ENCODE peak calls at places on chromosome 3, in nine cellular contexts. One of them, this sample, is unnamed.

GRCh38 chr3:27719306-27720003 is 2.7 kb downstream of the EOMES start:
- DNase-seq in spleen: no peak
- DNase-seq in IMR-90: no peak
- DNase-seq in body of pancreas: no peak
- DNase-seq in breast epithelium: no peak
- DNase-seq in A549: no peak
- DNase-seq in transverse colon: no peak
- DNase-seq in adrenal gland: no peak
- DNase-seq in uterus: no peak
- DNase-seq in this sample: no peak

GRCh38 chr3:195522254-195523023 is 20.7 kb downstream of the PPP1R2 start:
- DNase-seq in spleen: no peak
- DNase-seq in IMR-90: peak; percentile 35
- DNase-seq in body of pancreas: no peak
- DNase-seq in breast epithelium: no peak
- DNase-seq in A549: peak; percentile 13
- DNase-seq in transverse colon: no peak
- DNase-seq in adrenal gland: no peak
- DNase-seq in uterus: no peak
- DNase-seq in this sample: no peak

GRCh38 chr3:81871358-81872152 is 110.1 kb upstream of the GBE1 start:
- DNase-seq in spleen: no peak
- DNase-seq in IMR-90: no peak
- DNase-seq in body of pancreas: no peak
- DNase-seq in breast epithelium: no peak
- DNase-seq in A549: no peak
- DNase-seq in transverse colon: no peak
- DNase-seq in adrenal gland: no peak
- DNase-seq in uterus: no peak
- DNase-seq in this sample: no peak

GRCh38 chr3:63753567-63753966 is 65.5 kb upstream of the C3orf49 start:
- DNase-seq in spleen: no peak
- DNase-seq in IMR-90: peak; percentile 31
- DNase-seq in body of pancreas: no peak
- DNase-seq in breast epithelium: no peak
- DNase-seq in A549: no peak
- DNase-seq in transverse colon: no peak
- DNase-seq in adrenal gland: no peak
- DNase-seq in uterus: no peak
- DNase-seq in this sample: no peak

GRCh38 chr3:188978772-188979171 is 193.0 kb upstream of the TPRG1 start:
- DNase-seq in spleen: no peak
- DNase-seq in IMR-90: peak; percentile 78
- DNase-seq in body of pancreas: peak; percentile 20
- DNase-seq in breast epithelium: no peak
- DNase-seq in A549: peak; percentile 51
- DNase-seq in transverse colon: no peak
- DNase-seq in adrenal gland: no peak
- DNase-seq in uterus: peak; percentile 70
- DNase-seq in this sample: no peak

GRCh38 chr3:52249683-52250082 is 4.1 kb downstream of the PPM1M start:
- DNase-seq in spleen: peak; percentile 57
- DNase-seq in IMR-90: no peak
- DNase-seq in body of pancreas: no peak
- DNase-seq in breast epithelium: no peak
- DNase-seq in A549: no peak
- DNase-seq in transverse colon: no peak
- DNase-seq in adrenal gland: peak; percentile 52
- DNase-seq in uterus: no peak
- DNase-seq in this sample: no peak

GRCh38 chr3:68162644-68163043 is 508.2 kb upstream of the SUCLG2 start:
- DNase-seq in spleen: no peak
- DNase-seq in IMR-90: no peak
- DNase-seq in body of pancreas: no peak
- DNase-seq in breast epithelium: no peak
- DNase-seq in A549: no peak
- DNase-seq in transverse colon: no peak
- DNase-seq in adrenal gland: no peak
- DNase-seq in uterus: no peak
- DNase-seq in this sample: no peak

GRCh38 chr3:120816728-120817127 is 74.2 kb downstream of the GTF2E1 start:
- DNase-seq in spleen: no peak
- DNase-seq in IMR-90: no peak
- DNase-seq in body of pancreas: peak; percentile 37
- DNase-seq in breast epithelium: no peak
- DNase-seq in A549: no peak
- DNase-seq in transverse colon: no peak
- DNase-seq in adrenal gland: peak; percentile 53
- DNase-seq in uterus: no peak
- DNase-seq in this sample: no peak

GRCh38 chr3:139129892-139130291 is 85.2 kb upstream of the PRR23C start:
- DNase-seq in spleen: no peak
- DNase-seq in IMR-90: no peak
- DNase-seq in body of pancreas: no peak
- DNase-seq in breast epithelium: no peak
- DNase-seq in A549: no peak
- DNase-seq in transverse colon: no peak
- DNase-seq in adrenal gland: no peak
- DNase-seq in uterus: no peak
- DNase-seq in this sample: no peak

GRCh38 chr3:74832925-74833324 is 218.5 kb upstream of the CNTN3 start:
- DNase-seq in spleen: no peak
- DNase-seq in IMR-90: no peak
- DNase-seq in body of pancreas: no peak
- DNase-seq in breast epithelium: no peak
- DNase-seq in A549: no peak
- DNase-seq in transverse colon: no peak
- DNase-seq in adrenal gland: no peak
- DNase-seq in uterus: no peak
- DNase-seq in this sample: no peak

GRCh38 chr3:186849392-186849975 is 7.0 kb downstream of the ADIPOQ start:
- DNase-seq in spleen: no peak
- DNase-seq in IMR-90: peak; percentile 38
- DNase-seq in body of pancreas: no peak
- DNase-seq in breast epithelium: no peak
- DNase-seq in A549: peak; percentile 42
- DNase-seq in transverse colon: no peak
- DNase-seq in adrenal gland: no peak
- DNase-seq in uterus: no peak
- DNase-seq in this sample: no peak

GRCh38 chr3:171950373-171950772 is 89.0 kb upstream of the FNDC3B start:
- DNase-seq in spleen: no peak
- DNase-seq in IMR-90: peak; percentile 56
- DNase-seq in body of pancreas: no peak
- DNase-seq in breast epithelium: no peak
- DNase-seq in A549: no peak
- DNase-seq in transverse colon: no peak
- DNase-seq in adrenal gland: no peak
- DNase-seq in uterus: no peak
- DNase-seq in this sample: no peak

GRCh38 chr3:168671091-168671490 is 575.4 kb upstream of the GOLIM4 start:
- DNase-seq in spleen: no peak
- DNase-seq in IMR-90: no peak
- DNase-seq in body of pancreas: no peak
- DNase-seq in breast epithelium: no peak
- DNase-seq in A549: no peak
- DNase-seq in transverse colon: peak; percentile 51
- DNase-seq in adrenal gland: no peak
- DNase-seq in uterus: no peak
- DNase-seq in this sample: no peak

GRCh38 chr3:128424508-128425069 is 42.1 kb downstream of the DNAJB8 start:
- DNase-seq in spleen: no peak
- DNase-seq in IMR-90: peak; percentile 54
- DNase-seq in body of pancreas: no peak
- DNase-seq in breast epithelium: no peak
- DNase-seq in A549: peak; percentile 40
- DNase-seq in transverse colon: no peak
- DNase-seq in adrenal gland: peak; percentile 64
- DNase-seq in uterus: peak; percentile 39
- DNase-seq in this sample: no peak
- TF ChIP-seq POLR2A in spleen: no peak
- TF ChIP-seq POLR2A in IMR-90: no peak
- TF ChIP-seq POLR2A in body of pancreas: no peak
- TF ChIP-seq POLR2A in breast epithelium: no peak
- TF ChIP-seq POLR2A in A549: no peak
- TF ChIP-seq POLR2A in transverse colon: no peak
- TF ChIP-seq POLR2A in adrenal gland: no peak
- TF ChIP-seq POLR2A in uterus: no peak
- TF ChIP-seq POLR2A in this sample: no peak

GRCh38 chr3:178386880-178387279 is 149.4 kb upstream of the KCNMB2 start:
- DNase-seq in spleen: no peak
- DNase-seq in IMR-90: no peak
- DNase-seq in body of pancreas: no peak
- DNase-seq in breast epithelium: no peak
- DNase-seq in A549: no peak
- DNase-seq in transverse colon: no peak
- DNase-seq in adrenal gland: no peak
- DNase-seq in uterus: no peak
- DNase-seq in this sample: no peak

GRCh38 chr3:178386401-178386800 is 149.8 kb upstream of the KCNMB2 start:
- DNase-seq in spleen: no peak
- DNase-seq in IMR-90: no peak
- DNase-seq in body of pancreas: no peak
- DNase-seq in breast epithelium: no peak
- DNase-seq in A549: no peak
- DNase-seq in transverse colon: no peak
- DNase-seq in adrenal gland: no peak
- DNase-seq in uterus: no peak
- DNase-seq in this sample: no peak

GRCh38 chr3:178384302-178384939 is 151.8 kb upstream of the KCNMB2 start:
- DNase-seq in spleen: no peak
- DNase-seq in IMR-90: no peak
- DNase-seq in body of pancreas: no peak
- DNase-seq in breast epithelium: no peak
- DNase-seq in A549: no peak
- DNase-seq in transverse colon: no peak
- DNase-seq in adrenal gland: no peak
- DNase-seq in uterus: no peak
- DNase-seq in this sample: no peak

GRCh38 chr3:178382388-178383061 is 153.7 kb upstream of the KCNMB2 start:
- DNase-seq in spleen: no peak
- DNase-seq in IMR-90: peak; percentile 95
- DNase-seq in body of pancreas: no peak
- DNase-seq in breast epithelium: no peak
- DNase-seq in A549: peak; percentile 13
- DNase-seq in transverse colon: no peak
- DNase-seq in adrenal gland: peak; percentile 65
- DNase-seq in uterus: no peak
- DNase-seq in this sample: no peak

DNA sequence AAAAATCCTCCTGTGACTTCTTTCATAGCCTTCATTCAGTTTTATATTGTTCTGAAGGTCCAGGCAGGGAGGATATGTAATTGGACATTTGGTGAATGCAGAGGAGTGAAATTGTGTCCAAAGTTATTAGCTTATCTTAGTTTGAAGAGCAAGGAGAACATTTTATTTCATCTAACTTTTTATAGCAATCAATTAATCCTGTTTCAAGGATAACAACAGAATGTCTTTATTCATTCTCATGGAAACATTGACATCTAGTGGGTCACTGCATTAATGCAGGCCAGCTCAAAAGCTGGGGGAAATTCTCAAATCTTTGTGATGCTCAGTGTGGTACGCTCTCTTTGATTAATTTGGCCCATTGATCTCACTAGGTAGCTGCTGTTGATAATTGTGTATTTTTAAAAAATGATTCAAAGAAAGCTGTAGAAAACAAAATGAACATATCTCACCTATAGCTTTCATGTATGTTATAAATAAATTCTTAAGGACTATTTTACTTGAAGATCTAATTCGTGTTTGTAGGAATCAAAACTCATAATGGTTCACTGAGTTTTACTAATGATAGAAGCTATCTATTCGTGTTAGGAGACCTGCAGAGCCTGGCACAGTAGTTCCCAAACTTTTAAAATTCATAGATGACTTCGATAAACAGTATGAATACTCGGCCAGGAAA is 150.8 kb upstream of the KCNMB2 start:
- DNase-seq in spleen: no peak
- DNase-seq in IMR-90: peak; percentile 51
- DNase-seq in body of pancreas: peak; percentile 22
- DNase-seq in breast epithelium: no peak
- DNase-seq in A549: peak; percentile 5
- DNase-seq in transverse colon: no peak
- DNase-seq in adrenal gland: peak; percentile 71
- DNase-seq in uterus: peak; percentile 22
- DNase-seq in this sample: peak; percentile 24
- TF ChIP-seq CTCF in spleen: peak; percentile 83
- TF ChIP-seq CTCF in IMR-90: peak; percentile 90
- TF ChIP-seq CTCF in body of pancreas: peak; percentile 83
- TF ChIP-seq CTCF in breast epithelium: peak; percentile 74
- TF ChIP-seq CTCF in A549: peak; percentile 77
- TF ChIP-seq CTCF in transverse colon: peak; percentile 85
- TF ChIP-seq CTCF in adrenal gland: peak; percentile 93
- TF ChIP-seq CTCF in uterus: peak; percentile 82
- TF ChIP-seq CTCF in this sample: no peak

DNA sequence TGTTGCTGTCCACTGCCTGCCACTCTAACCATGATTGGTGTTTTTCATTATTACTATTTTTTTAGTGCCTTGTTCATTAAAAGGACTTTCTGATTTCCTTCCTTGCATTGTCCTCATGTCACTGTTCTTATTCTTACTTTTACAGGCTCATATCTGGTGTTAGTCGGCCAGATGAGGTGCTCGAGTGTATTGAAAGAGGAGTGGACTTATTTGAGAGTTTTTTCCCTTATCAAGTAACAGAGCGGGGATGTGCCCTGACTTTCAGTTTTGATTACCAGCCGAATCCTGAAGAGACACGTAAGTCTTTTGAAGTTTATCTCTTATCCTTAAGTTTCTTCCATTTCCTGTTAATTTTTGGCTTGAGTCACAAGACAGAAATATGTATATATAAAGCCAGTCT is 23.2 kb downstream of the QTRT2 start:
- DNase-seq in spleen: no peak
- DNase-seq in IMR-90: peak; percentile 72
- DNase-seq in body of pancreas: no peak
- DNase-seq in breast epithelium: no peak
- DNase-seq in A549: no peak
- DNase-seq in transverse colon: no peak
- DNase-seq in adrenal gland: no peak
- DNase-seq in uterus: no peak
- DNase-seq in this sample: no peak
- H3K4me3 ChIP-seq in spleen: no peak overlapping the region
- H3K4me3 ChIP-seq in IMR-90: peak overlapping the region; percentile 26
- H3K4me3 ChIP-seq in body of pancreas: no peak overlapping the region
- H3K4me3 ChIP-seq in breast epithelium: no peak overlapping the region
- H3K4me3 ChIP-seq in A549: no peak overlapping the region
- H3K4me3 ChIP-seq in transverse colon: no peak overlapping the region
- H3K4me3 ChIP-seq in adrenal gland: peak overlapping the region; percentile 33
- H3K4me3 ChIP-seq in uterus: no peak overlapping the region
- H3K4me3 ChIP-seq in this sample: no peak overlapping the region

DNA sequence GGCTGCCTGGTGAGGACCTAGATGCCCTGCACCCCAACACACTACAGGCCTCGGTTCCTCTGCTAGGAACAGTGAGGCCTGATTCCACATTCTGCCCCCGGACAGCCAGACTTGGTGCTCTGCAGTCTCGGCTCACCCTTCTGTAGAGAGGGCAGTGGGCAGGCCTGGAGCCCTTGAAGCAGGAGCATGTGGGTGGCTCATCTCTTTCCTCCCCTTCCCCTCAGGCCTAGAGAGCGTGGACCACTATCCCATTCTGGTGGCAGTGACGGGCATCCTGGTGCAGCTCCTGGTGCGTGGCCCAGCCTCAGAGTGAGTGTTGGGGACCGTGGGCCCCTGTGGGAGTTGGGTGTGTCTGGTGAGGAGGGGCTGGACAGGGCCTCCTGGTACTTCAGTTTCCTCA is 3.3 kb downstream of the AMIGO3 start:
- DNase-seq in spleen: no peak
- DNase-seq in IMR-90: no peak
- DNase-seq in body of pancreas: no peak
- DNase-seq in breast epithelium: peak; percentile 9
- DNase-seq in A549: no peak
- DNase-seq in transverse colon: no peak
- DNase-seq in adrenal gland: no peak
- DNase-seq in uterus: no peak
- DNase-seq in this sample: no peak
- TF ChIP-seq POLR2A in spleen: no peak
- TF ChIP-seq POLR2A in IMR-90: no peak
- TF ChIP-seq POLR2A in body of pancreas: no peak
- TF ChIP-seq POLR2A in breast epithelium: no peak
- TF ChIP-seq POLR2A in A549: no peak
- TF ChIP-seq POLR2A in transverse colon: no peak
- TF ChIP-seq POLR2A in adrenal gland: no peak
- TF ChIP-seq POLR2A in uterus: no peak
- TF ChIP-seq POLR2A in this sample: no peak

This sample was measured in lower leg skin.